ENCODE peak calls at places on chromosomes 12 and 14, in nine cellular contexts. One of them, this sample, is unnamed.

GRCh38 chr12:25017336-25017735 is 68.4 kb upstream of the BCAT1 start:
- DNase-seq in activated CD4-positive, CD25-positive, alpha-beta regulatory T cell: no peak
- DNase-seq in T-helper 1 cell: no peak
- DNase-seq in M059J: peak
- DNase-seq in mesenteric fat pad: no peak
- DNase-seq in nephron progenitor cell: no peak
- DNase-seq in bronchial epithelial cell: peak
- DNase-seq in AG09319: no peak
- DNase-seq in stimulated activated CD4-positive, alpha-beta T cell treated with anti-CD3 and anti-CD28 coated beads, Interleukin-15, amount 100 ng/mL, for 24 hours: no peak
- DNase-seq in this sample: no peak

GRCh38 chr12:106302401-106303201 is at the start of gene TCP11L2:
- DNase-seq in activated CD4-positive, CD25-positive, alpha-beta regulatory T cell: peak
- DNase-seq in T-helper 1 cell: peak
- DNase-seq in M059J: peak
- DNase-seq in mesenteric fat pad: peak
- DNase-seq in nephron progenitor cell: peak
- DNase-seq in bronchial epithelial cell: no peak
- DNase-seq in AG09319: no peak
- DNase-seq in stimulated activated CD4-positive, alpha-beta T cell treated with anti-CD3 and anti-CD28 coated beads, Interleukin-15, amount 100 ng/mL, for 24 hours: peak
- DNase-seq in this sample: peak

GRCh38 chr12:124837958-124838803 is 25.5 kb downstream of the SCARB1 start:
- DNase-seq in activated CD4-positive, CD25-positive, alpha-beta regulatory T cell: no peak
- DNase-seq in T-helper 1 cell: no peak
- DNase-seq in M059J: peak
- DNase-seq in mesenteric fat pad: no peak
- DNase-seq in nephron progenitor cell: no peak
- DNase-seq in bronchial epithelial cell: peak
- DNase-seq in AG09319: peak
- DNase-seq in stimulated activated CD4-positive, alpha-beta T cell treated with anti-CD3 and anti-CD28 coated beads, Interleukin-15, amount 100 ng/mL, for 24 hours: no peak
- DNase-seq in this sample: no peak

GRCh38 chr12:48021485-48022179 is 17.4 kb upstream of the COL2A1 start:
- DNase-seq in activated CD4-positive, CD25-positive, alpha-beta regulatory T cell: no peak
- DNase-seq in T-helper 1 cell: no peak
- DNase-seq in M059J: peak
- DNase-seq in mesenteric fat pad: no peak
- DNase-seq in nephron progenitor cell: no peak
- DNase-seq in bronchial epithelial cell: no peak
- DNase-seq in AG09319: no peak
- DNase-seq in stimulated activated CD4-positive, alpha-beta T cell treated with anti-CD3 and anti-CD28 coated beads, Interleukin-15, amount 100 ng/mL, for 24 hours: no peak
- DNase-seq in this sample: no peak

GRCh38 chr14:38211258-38211735 is 3.6 kb downstream of the SSTR1 start:
- DNase-seq in activated CD4-positive, CD25-positive, alpha-beta regulatory T cell: no peak
- DNase-seq in T-helper 1 cell: no peak
- DNase-seq in M059J: no peak
- DNase-seq in mesenteric fat pad: no peak
- DNase-seq in nephron progenitor cell: peak
- DNase-seq in bronchial epithelial cell: no peak
- DNase-seq in AG09319: no peak
- DNase-seq in stimulated activated CD4-positive, alpha-beta T cell treated with anti-CD3 and anti-CD28 coated beads, Interleukin-15, amount 100 ng/mL, for 24 hours: no peak
- DNase-seq in this sample: no peak

GRCh38 chr12:127509066-127509778 is 757.7 kb upstream of the TMEM132C start:
- DNase-seq in activated CD4-positive, CD25-positive, alpha-beta regulatory T cell: no peak
- DNase-seq in T-helper 1 cell: no peak
- DNase-seq in M059J: peak
- DNase-seq in mesenteric fat pad: no peak
- DNase-seq in nephron progenitor cell: no peak
- DNase-seq in bronchial epithelial cell: no peak
- DNase-seq in AG09319: peak
- DNase-seq in stimulated activated CD4-positive, alpha-beta T cell treated with anti-CD3 and anti-CD28 coated beads, Interleukin-15, amount 100 ng/mL, for 24 hours: no peak
- DNase-seq in this sample: no peak

GRCh38 chr14:99649219-99649618 is 4.3 kb downstream of the HHIPL1 start:
- DNase-seq in activated CD4-positive, CD25-positive, alpha-beta regulatory T cell: no peak
- DNase-seq in T-helper 1 cell: no peak
- DNase-seq in M059J: peak
- DNase-seq in mesenteric fat pad: no peak
- DNase-seq in nephron progenitor cell: no peak
- DNase-seq in bronchial epithelial cell: peak
- DNase-seq in AG09319: no peak
- DNase-seq in stimulated activated CD4-positive, alpha-beta T cell treated with anti-CD3 and anti-CD28 coated beads, Interleukin-15, amount 100 ng/mL, for 24 hours: no peak
- DNase-seq in this sample: no peak

GRCh38 chr12:77064891-77065360 is 443 bp downstream of the E2F7 start:
- DNase-seq in activated CD4-positive, CD25-positive, alpha-beta regulatory T cell: peak
- DNase-seq in T-helper 1 cell: peak
- DNase-seq in M059J: no peak
- DNase-seq in mesenteric fat pad: no peak
- DNase-seq in nephron progenitor cell: no peak
- DNase-seq in bronchial epithelial cell: peak
- DNase-seq in AG09319: no peak
- DNase-seq in stimulated activated CD4-positive, alpha-beta T cell treated with anti-CD3 and anti-CD28 coated beads, Interleukin-15, amount 100 ng/mL, for 24 hours: peak
- DNase-seq in this sample: peak